ENCODE peak calls at places on chromosomes 16 and 17, in eight cellular contexts. One of them, this sample, is unnamed.

GRCh38 chr17:78952706-78953105 is 27.0 kb downstream of the LGALS3BP start:
- DNase-seq in astrocyte: no peak
- DNase-seq in stomach: no peak
- DNase-seq in cardiac fibroblast: no peak
- DNase-seq in psoas muscle: no peak
- DNase-seq in brain microvascular endothelial cell: no peak
- DNase-seq in astrocyte of the spinal cord: no peak
- DNase-seq in omental fat pad: no peak
- DNase-seq in this sample: no peak

GRCh38 chr17:823501-823902 is 41.3 kb downstream of the MRM3 start:
- DNase-seq in astrocyte: no peak
- DNase-seq in stomach: no peak
- DNase-seq in cardiac fibroblast: no peak
- DNase-seq in psoas muscle: no peak
- DNase-seq in brain microvascular endothelial cell: no peak
- DNase-seq in astrocyte of the spinal cord: no peak
- DNase-seq in omental fat pad: no peak
- DNase-seq in this sample: no peak

GRCh38 chr17:57609878-57610270 is 135.2 kb downstream of the CCDC182 start:
- DNase-seq in astrocyte: no peak
- DNase-seq in stomach: no peak
- DNase-seq in cardiac fibroblast: no peak
- DNase-seq in psoas muscle: no peak
- DNase-seq in brain microvascular endothelial cell: no peak
- DNase-seq in astrocyte of the spinal cord: no peak
- DNase-seq in omental fat pad: no peak
- DNase-seq in this sample: no peak

GRCh38 chr16:3471518-3472176 is 23.6 kb downstream of the C16orf90 start:
- DNase-seq in astrocyte: no peak
- DNase-seq in stomach: no peak
- DNase-seq in cardiac fibroblast: no peak
- DNase-seq in psoas muscle: no peak
- DNase-seq in brain microvascular endothelial cell: no peak
- DNase-seq in astrocyte of the spinal cord: no peak
- DNase-seq in omental fat pad: no peak
- DNase-seq in this sample: no peak

GRCh38 chr17:80498242-80498919 is 22.0 kb upstream of the NPTX1 start:
- DNase-seq in astrocyte: peak; percentile 77
- DNase-seq in stomach: no peak
- DNase-seq in cardiac fibroblast: peak; percentile 45
- DNase-seq in psoas muscle: peak; percentile 65
- DNase-seq in brain microvascular endothelial cell: peak; percentile 74
- DNase-seq in astrocyte of the spinal cord: peak; percentile 90
- DNase-seq in omental fat pad: no peak
- DNase-seq in this sample: no peak

GRCh38 chr17:20896153-20896649 is 146.6 kb downstream of the USP22 start:
- DNase-seq in astrocyte: no peak
- DNase-seq in stomach: peak; percentile 38
- DNase-seq in cardiac fibroblast: peak; percentile 3
- DNase-seq in psoas muscle: no peak
- DNase-seq in brain microvascular endothelial cell: peak; percentile 12
- DNase-seq in astrocyte of the spinal cord: peak; percentile 4
- DNase-seq in omental fat pad: no peak
- DNase-seq in this sample: no peak

GRCh38 chr16:58198739-58199411 is 969 bp upstream of the CSNK2A2 start:
- DNase-seq in astrocyte: no peak
- DNase-seq in stomach: no peak
- DNase-seq in cardiac fibroblast: no peak
- DNase-seq in psoas muscle: no peak
- DNase-seq in brain microvascular endothelial cell: no peak
- DNase-seq in astrocyte of the spinal cord: no peak
- DNase-seq in omental fat pad: no peak
- DNase-seq in this sample: no peak

GRCh38 chr16:48075398-48075797 is 80.4 kb downstream of the ABCC12 start:
- DNase-seq in astrocyte: peak; percentile 76
- DNase-seq in stomach: no peak
- DNase-seq in cardiac fibroblast: peak; percentile 84
- DNase-seq in psoas muscle: no peak
- DNase-seq in brain microvascular endothelial cell: peak; percentile 15
- DNase-seq in astrocyte of the spinal cord: peak; percentile 86
- DNase-seq in omental fat pad: no peak
- DNase-seq in this sample: no peak

GRCh38 chr16:27920391-27920891 is 143.1 kb downstream of the GSG1L start:
- DNase-seq in astrocyte: no peak
- DNase-seq in stomach: no peak
- DNase-seq in cardiac fibroblast: no peak
- DNase-seq in psoas muscle: no peak
- DNase-seq in brain microvascular endothelial cell: no peak
- DNase-seq in astrocyte of the spinal cord: no peak
- DNase-seq in omental fat pad: no peak
- DNase-seq in this sample: no peak

GRCh38 chr16:78869492-78869891 is 731.0 kb downstream of the MAF start:
- DNase-seq in astrocyte: no peak
- DNase-seq in stomach: no peak
- DNase-seq in cardiac fibroblast: no peak
- DNase-seq in psoas muscle: no peak
- DNase-seq in brain microvascular endothelial cell: no peak
- DNase-seq in astrocyte of the spinal cord: no peak
- DNase-seq in omental fat pad: no peak
- DNase-seq in this sample: no peak

GRCh38 chr16:49757744-49758069 is 98.2 kb downstream of the ZNF423 start:
- DNase-seq in astrocyte: no peak
- DNase-seq in stomach: no peak
- DNase-seq in cardiac fibroblast: no peak
- DNase-seq in psoas muscle: no peak
- DNase-seq in brain microvascular endothelial cell: no peak
- DNase-seq in astrocyte of the spinal cord: no peak
- DNase-seq in omental fat pad: no peak
- DNase-seq in this sample: no peak

DNA sequence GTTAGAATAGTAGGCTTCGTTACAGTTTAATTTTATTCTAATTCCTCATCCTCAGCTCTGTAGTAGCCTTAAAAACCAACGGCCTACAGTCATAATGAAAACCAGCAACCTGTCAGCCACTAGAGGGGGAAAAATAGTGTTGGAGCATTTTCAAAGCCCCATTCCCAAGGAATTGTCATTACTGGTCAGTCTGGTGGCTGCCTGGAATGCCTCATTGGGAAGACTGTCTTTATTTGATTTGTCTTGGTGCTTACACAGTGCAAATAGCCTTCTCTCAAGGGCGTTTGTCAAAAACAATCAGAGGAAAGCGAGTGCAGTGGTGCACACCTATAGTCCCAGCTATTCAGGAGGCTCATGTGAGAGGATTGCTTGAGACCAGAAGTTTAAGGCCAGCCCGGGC is 4.7 kb downstream of the LPCAT2 start:
- DNase-seq in astrocyte: peak; percentile 27
- DNase-seq in stomach: no peak
- DNase-seq in cardiac fibroblast: no peak
- DNase-seq in psoas muscle: no peak
- DNase-seq in brain microvascular endothelial cell: no peak
- DNase-seq in astrocyte of the spinal cord: no peak
- DNase-seq in omental fat pad: no peak
- DNase-seq in this sample: no peak
- TF ChIP-seq CTCF in astrocyte: peak; percentile 16
- TF ChIP-seq CTCF in stomach: no peak
- TF ChIP-seq CTCF in cardiac fibroblast: peak; percentile 14
- TF ChIP-seq CTCF in psoas muscle: no peak
- TF ChIP-seq CTCF in brain microvascular endothelial cell: peak; percentile 46
- TF ChIP-seq CTCF in astrocyte of the spinal cord: peak; percentile 31
- TF ChIP-seq CTCF in omental fat pad: no peak
- TF ChIP-seq CTCF in this sample: no peak

DNA sequence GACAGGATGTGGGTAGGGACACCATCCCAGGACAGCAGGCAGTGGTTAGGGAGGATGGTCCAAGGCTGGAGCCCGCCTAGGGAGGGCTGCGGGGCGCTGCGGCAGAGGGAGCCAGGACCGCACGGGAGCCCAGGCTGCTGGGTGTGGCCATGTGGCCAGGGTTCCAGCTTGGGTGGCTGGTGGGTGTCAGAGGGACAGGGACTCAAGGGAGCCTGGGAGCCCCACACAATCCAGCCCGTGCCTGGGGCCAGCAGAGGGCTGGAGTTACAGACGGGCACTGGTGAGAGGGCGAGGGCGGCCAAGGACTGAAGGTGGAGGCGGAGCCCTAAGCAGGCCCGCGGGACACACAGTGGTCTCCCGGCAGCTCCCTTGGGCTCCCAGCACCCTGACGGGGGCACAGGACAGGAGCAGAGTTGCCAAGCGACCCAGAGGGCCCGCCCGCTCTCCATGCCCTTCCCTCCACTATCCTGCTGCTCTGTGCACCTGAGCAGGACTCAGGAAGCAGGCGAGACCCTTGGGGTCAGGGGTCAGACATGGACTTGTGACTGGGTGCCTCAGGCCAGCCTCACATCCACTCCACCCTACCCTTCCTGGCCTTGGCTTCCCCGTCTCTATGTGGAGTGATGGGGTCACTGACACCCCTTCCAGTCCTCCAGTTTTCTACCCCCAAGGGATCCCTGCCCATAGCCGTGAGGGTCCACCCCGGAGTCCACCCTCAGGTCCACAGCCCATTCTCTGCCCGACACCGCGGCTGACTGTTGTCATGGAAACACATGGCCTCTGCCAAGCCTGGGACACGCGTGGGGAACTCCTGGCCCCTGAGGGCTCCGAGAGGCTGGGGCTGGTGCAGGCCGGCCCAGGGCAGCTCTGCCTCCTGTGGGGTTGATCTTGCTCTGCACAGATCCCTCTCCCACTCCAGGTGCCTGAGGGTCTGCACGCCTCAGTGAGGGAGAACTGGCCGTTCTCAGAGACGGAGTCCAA is 6.9 kb downstream of the MRPL28 start:
- DNase-seq in astrocyte: no peak
- DNase-seq in stomach: no peak
- DNase-seq in cardiac fibroblast: no peak
- DNase-seq in psoas muscle: peak; percentile 12
- DNase-seq in brain microvascular endothelial cell: no peak
- DNase-seq in astrocyte of the spinal cord: no peak
- DNase-seq in omental fat pad: no peak
- DNase-seq in this sample: no peak
- TF ChIP-seq CTCF in astrocyte: no peak
- TF ChIP-seq CTCF in stomach: no peak
- TF ChIP-seq CTCF in cardiac fibroblast: no peak
- TF ChIP-seq CTCF in psoas muscle: no peak
- TF ChIP-seq CTCF in brain microvascular endothelial cell: no peak
- TF ChIP-seq CTCF in astrocyte of the spinal cord: no peak
- TF ChIP-seq CTCF in omental fat pad: no peak
- TF ChIP-seq CTCF in this sample: no peak

DNA sequence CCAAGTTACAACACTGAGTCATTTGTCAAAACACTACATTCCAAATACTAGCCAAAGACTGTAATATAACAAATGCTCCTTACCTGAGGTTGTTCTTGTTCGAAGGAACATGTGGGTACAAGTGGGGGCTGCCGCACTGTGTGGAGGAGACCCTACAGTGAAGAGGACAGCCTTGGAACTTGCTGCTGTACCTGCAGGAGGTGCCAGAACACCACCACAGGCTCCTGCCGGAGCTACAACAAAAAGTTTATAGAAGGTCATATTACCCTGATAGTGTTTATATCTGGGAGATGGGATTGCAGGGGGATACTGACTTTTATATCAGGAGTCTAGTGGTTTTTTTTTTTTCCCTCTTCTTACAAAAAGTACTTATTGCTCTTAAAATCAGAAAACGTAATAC is 37.8 kb upstream of the ALDH3A1 start:
- DNase-seq in astrocyte: no peak
- DNase-seq in stomach: no peak
- DNase-seq in cardiac fibroblast: peak; percentile 3
- DNase-seq in psoas muscle: no peak
- DNase-seq in brain microvascular endothelial cell: no peak
- DNase-seq in astrocyte of the spinal cord: no peak
- DNase-seq in omental fat pad: no peak
- DNase-seq in this sample: no peak
- TF ChIP-seq CTCF in astrocyte: no peak
- TF ChIP-seq CTCF in stomach: no peak
- TF ChIP-seq CTCF in cardiac fibroblast: no peak
- TF ChIP-seq CTCF in psoas muscle: no peak
- TF ChIP-seq CTCF in brain microvascular endothelial cell: peak; percentile 36
- TF ChIP-seq CTCF in astrocyte of the spinal cord: peak; percentile 20
- TF ChIP-seq CTCF in omental fat pad: no peak
- TF ChIP-seq CTCF in this sample: no peak

GRCh38 chr16:67349172-67349571 is 22.6 kb downstream of the LRRC36 start:
- DNase-seq in astrocyte: peak; percentile 7
- DNase-seq in stomach: no peak
- DNase-seq in cardiac fibroblast: peak; percentile 54
- DNase-seq in psoas muscle: no peak
- DNase-seq in brain microvascular endothelial cell: no peak
- DNase-seq in astrocyte of the spinal cord: peak; percentile 32
- DNase-seq in omental fat pad: no peak
- DNase-seq in this sample: no peak
- TF ChIP-seq CTCF in astrocyte: peak; percentile 45
- TF ChIP-seq CTCF in stomach: no peak
- TF ChIP-seq CTCF in cardiac fibroblast: peak; percentile 45
- TF ChIP-seq CTCF in psoas muscle: peak; percentile 54
- TF ChIP-seq CTCF in brain microvascular endothelial cell: peak; percentile 42
- TF ChIP-seq CTCF in astrocyte of the spinal cord: peak; percentile 41
- TF ChIP-seq CTCF in omental fat pad: no peak
- TF ChIP-seq CTCF in this sample: peak; percentile 69

DNA sequence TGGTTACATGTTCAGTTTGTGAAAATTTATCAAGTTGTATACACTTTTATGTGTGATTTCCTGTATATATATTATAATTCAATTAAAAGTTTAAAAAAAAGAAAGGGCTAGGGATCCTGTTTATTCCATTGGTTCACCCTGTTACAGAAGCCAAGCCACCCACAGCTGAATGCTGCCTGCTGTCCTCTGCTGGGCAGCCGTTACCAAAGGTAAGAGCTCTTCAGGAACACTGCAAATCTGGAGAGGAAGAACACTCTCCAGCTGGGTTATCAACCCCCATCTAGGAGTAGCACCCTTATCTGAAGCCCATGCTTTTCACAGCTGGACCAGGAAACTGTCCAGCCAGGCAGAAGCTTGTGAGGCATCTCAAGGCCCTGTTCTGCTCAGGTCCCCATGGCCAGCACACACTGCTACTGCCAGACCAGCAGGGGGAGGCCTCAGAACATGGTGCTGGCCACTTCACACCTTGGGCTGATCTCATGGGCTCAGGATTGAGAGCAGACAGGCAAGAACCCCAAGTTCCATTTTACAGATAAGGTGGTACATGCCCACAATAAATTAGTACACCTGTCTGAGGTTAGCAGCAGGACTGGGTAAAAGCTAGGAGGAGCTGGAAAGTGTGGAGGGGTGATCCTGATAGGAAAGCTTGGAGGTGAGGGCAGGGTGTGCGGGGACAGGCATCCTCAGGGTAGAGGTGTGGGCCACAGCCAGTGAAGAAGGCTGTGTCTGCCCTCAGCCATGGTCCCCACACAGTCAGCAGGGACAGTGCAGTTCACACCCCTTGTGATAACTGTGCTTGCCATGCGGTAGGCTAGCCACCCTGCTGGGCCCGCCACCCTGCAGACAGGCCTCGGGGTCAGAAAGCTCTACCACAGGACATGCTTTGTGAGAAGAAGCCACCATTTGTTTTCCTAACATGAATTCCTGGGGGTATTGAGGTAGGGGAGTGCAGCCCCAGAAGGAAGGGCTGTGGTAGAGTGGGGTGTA is 54.3 kb upstream of the SREBF1 start:
- DNase-seq in astrocyte: peak; percentile 56
- DNase-seq in stomach: peak; percentile 57
- DNase-seq in cardiac fibroblast: peak; percentile 77
- DNase-seq in psoas muscle: peak; percentile 34
- DNase-seq in brain microvascular endothelial cell: peak; percentile 68
- DNase-seq in astrocyte of the spinal cord: peak; percentile 69
- DNase-seq in omental fat pad: no peak
- DNase-seq in this sample: no peak
- TF ChIP-seq CTCF in astrocyte: peak; percentile 71
- TF ChIP-seq CTCF in stomach: peak; percentile 56
- TF ChIP-seq CTCF in cardiac fibroblast: peak; percentile 95
- TF ChIP-seq CTCF in psoas muscle: peak; percentile 69
- TF ChIP-seq CTCF in brain microvascular endothelial cell: peak; percentile 96
- TF ChIP-seq CTCF in astrocyte of the spinal cord: peak; percentile 88
- TF ChIP-seq CTCF in omental fat pad: no peak
- TF ChIP-seq CTCF in this sample: peak; percentile 76